ENCODE peak calls at places on chromosomes 11 and 22, in nine cellular contexts. M, S, O, Z, Y, W, A, E and T are unnamed samples.

GRCh38 chr11:131889146-131889577 is 518.7 kb downstream of the NTM start:
- DNase-seq in M (no peak), S (peak; percentile 86), O (no peak), Z (peak; percentile 62), Y (peak; percentile 96), W (no peak), A (no peak), E (peak; percentile 92), T (no peak)

GRCh38 chr22:28779833-28780232 is 7.3 kb downstream of the CCDC117 start:
- DNase-seq in M (no peak), S (no peak), O (no peak), Z (no peak), Y (no peak), W (no peak), A (no peak), E (no peak), T (no peak)

GRCh38 chr22:35777335-35777975 is 59.8 kb downstream of the APOL5 start:
- DNase-seq in M (no peak), S (no peak), O (no peak), Z (no peak), Y (peak; percentile 78), W (no peak), A (no peak), E (peak; percentile 87), T (no peak)

GRCh38 chr22:20526628-20527355 is 19.4 kb downstream of the MED15 start:
- DNase-seq in M (no peak), S (peak; percentile 97), O (no peak), Z (no peak), Y (peak; percentile 77), W (no peak), A (no peak), E (peak; percentile 77), T (no peak)

GRCh38 chr22:50697667-50698506 is 25.3 kb downstream of the SHANK3 start:
- DNase-seq in M (no peak), S (no peak), O (no peak), Z (no peak), Y (no peak), W (peak; percentile 23), A (peak; percentile 12), E (no peak), T (no peak)

GRCh38 chr11:45341379-45341778 is 55.2 kb upstream of the SYT13 start:
- DNase-seq in M (no peak), S (no peak), O (no peak), Z (no peak), Y (no peak), W (no peak), A (no peak), E (no peak), T (no peak)

GRCh38 chr11:2587976-2588748 is 111.6 kb downstream of the KCNQ1OT1 start:
- DNase-seq in M (no peak), S (no peak), O (peak; percentile 18), Z (no peak), Y (no peak), W (no peak), A (peak; percentile 10), E (no peak), T (peak; percentile 13)

GRCh38 chr11:107705027-107705426 is 6.8 kb downstream of the SLN start:
- DNase-seq in M (no peak), S (no peak), O (no peak), Z (no peak), Y (peak; percentile 87), W (no peak), A (no peak), E (peak; percentile 72), T (no peak)

GRCh38 chr11:15707971-15708370 is 593.2 kb downstream of the INSC start:
- DNase-seq in M (no peak), S (peak; percentile 3), O (no peak), Z (no peak), Y (no peak), W (peak; percentile 27), A (peak; percentile 18), E (peak; percentile 12), T (no peak)

GRCh38 chr11:124115782-124116616 is 749 bp downstream of the VWA5A start:
- DNase-seq in M (no peak), S (no peak), O (no peak), Z (no peak), Y (no peak), W (peak; percentile 18), A (no peak), E (peak; percentile 17), T (no peak)

GRCh38 chr11:2415601-2416380 is 15.2 kb downstream of the TSSC4 start:
- DNase-seq in M (no peak), S (no peak), O (no peak), Z (no peak), Y (no peak), W (no peak), A (no peak), E (no peak), T (no peak)

GRCh38 chr11:99370557-99371200 is 349.9 kb downstream of the CNTN5 start:
- DNase-seq in M (no peak), S (peak; percentile 87), O (no peak), Z (no peak), Y (peak; percentile 15), W (no peak), A (peak; percentile 57), E (peak; percentile 84), T (no peak)

GRCh38 chr22:24996420-24996952 is 44.0 kb downstream of the KIAA1671 start:
- DNase-seq in M (no peak), S (peak; percentile 58), O (no peak), Z (no peak), Y (peak; percentile 11), W (no peak), A (no peak), E (peak; percentile 8), T (no peak)

GRCh38 chr11:63915961-63916836 is 765 bp downstream of the RCOR2 start:
- DNase-seq in M (peak; percentile 44), S (peak; percentile 79), O (no peak), Z (no peak), Y (peak; percentile 24), W (peak; percentile 70), A (peak; percentile 58), E (peak; percentile 24), T (no peak)

GRCh38 chr22:41902932-41903421 is 11.9 kb downstream of the SHISA8 start:
- DNase-seq in M (no peak), S (no peak), O (no peak), Z (peak; percentile 18), Y (no peak), W (peak; percentile 46), A (peak; percentile 83), E (no peak), T (no peak)

GRCh38 chr11:66728760-66729385 is at the start of gene SPTBN2:
- DNase-seq in M (no peak), S (peak; percentile 48), O (no peak), Z (no peak), Y (no peak), W (no peak), A (no peak), E (peak; percentile 16), T (no peak)

GRCh38 chr22:29385748-29386147 is 2.6 kb downstream of the AP1B1 start:
- DNase-seq in M (no peak), S (no peak), O (no peak), Z (peak; percentile 52), Y (no peak), W (no peak), A (no peak), E (no peak), T (peak; percentile 60)

GRCh38 chr11:73312806-73313403 is 4.8 kb downstream of the ARHGEF17 start:
- DNase-seq in M (no peak), S (no peak), O (no peak), Z (no peak), Y (peak; percentile 74), W (no peak), A (no peak), E (peak; percentile 81), T (no peak)

GRCh38 chr11:114782650-114783310 is 104.5 kb downstream of the NXPE2 start:
- DNase-seq in M (no peak), S (no peak), O (no peak), Z (no peak), Y (no peak), W (no peak), A (no peak), E (no peak), T (no peak)

GRCh38 chr11:127485541-127485940 is 485.0 kb upstream of the KIRREL3 start:
- DNase-seq in M (no peak), S (no peak), O (no peak), Z (no peak), Y (no peak), W (no peak), A (no peak), E (peak; percentile 3), T (no peak)

GRCh38 chr11:65432686-65433582 is 10.3 kb downstream of the NEAT1 start:
- DNase-seq in M (no peak), S (peak; percentile 77), O (no peak), Z (no peak), Y (peak; percentile 66), W (no peak), A (no peak), E (peak; percentile 73), T (no peak)
- TF ChIP-seq CTCF in M (peak; percentile 51), S (peak; percentile 63), O (no peak), Z (no peak), Y (peak; percentile 33), W (no peak), A (peak; percentile 38), E (no peak), T (peak; percentile 41)

DNA sequence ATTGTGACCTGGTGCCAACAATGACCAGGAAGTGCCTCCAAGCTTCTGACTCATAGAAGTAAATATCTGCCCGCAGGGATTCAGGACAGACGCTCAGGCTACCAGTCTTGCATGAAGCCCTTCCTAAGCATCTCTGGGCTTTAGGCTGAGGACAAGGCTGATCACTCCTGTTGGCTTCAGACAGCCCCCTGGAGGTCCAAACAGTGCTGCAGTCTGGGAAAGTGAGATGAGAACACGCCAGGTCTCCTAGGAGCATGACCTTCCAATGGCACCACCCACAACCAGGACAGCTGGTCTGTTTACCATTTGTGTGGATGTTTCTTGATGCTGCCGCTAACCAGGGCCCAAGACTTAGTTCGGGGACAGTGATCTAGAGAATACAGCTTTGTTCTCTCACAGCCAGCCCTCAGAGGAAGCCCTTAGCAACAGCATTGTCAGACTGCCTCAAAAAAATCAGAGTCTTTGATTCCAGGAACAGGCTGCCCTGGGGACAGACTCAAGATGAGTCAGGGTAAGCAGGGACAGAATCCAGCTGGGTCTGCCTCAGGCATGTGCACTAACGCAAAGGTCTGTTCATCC is 111.2 kb downstream of the ZNF280B start:
- DNase-seq in M (no peak), S (no peak), O (no peak), Z (no peak), Y (peak; percentile 61), W (no peak), A (peak; percentile 59), E (peak; percentile 13), T (peak; percentile 3)
- TF ChIP-seq CTCF in M (no peak), S (no peak), O (no peak), Z (no peak), Y (no peak), W (no peak), A (peak; percentile 38), E (peak; percentile 22), T (no peak)

GRCh38 chr11:62727007-62727832 is at the start of gene HNRNPUL2:
- DNase-seq in M (peak; percentile 97), S (peak; percentile 100), O (peak; percentile 91), Z (peak; percentile 100), Y (peak; percentile 99), W (peak; percentile 98), A (peak; percentile 99), E (peak; percentile 100), T (peak; percentile 98)
- TF ChIP-seq CTCF in M (no peak), S (no peak), O (no peak), Z (no peak), Y (peak; percentile 38), W (no peak), A (no peak), E (peak; percentile 2), T (no peak)

GRCh38 chr11:69704508-69705245 is 855 bp upstream of the FGF19 start:
- DNase-seq in M (no peak), S (peak; percentile 94), O (no peak), Z (no peak), Y (no peak), W (no peak), A (no peak), E (peak; percentile 20), T (no peak)
- TF ChIP-seq CTCF in M (no peak), S (peak; percentile 75), O (no peak), Z (no peak), Y (peak; percentile 17), W (no peak), A (peak; percentile 56), E (peak; percentile 53), T (peak; percentile 35)